ENCODE peak calls at places on chromosomes 3 and 15, in four cellular contexts. One of them, this sample, is unnamed.

GRCh38 chr3:107524214-107525100 is 1.7 kb downstream of the BBX start:
- DNase-seq in A549: no peak
- DNase-seq in prostate gland: peak; percentile 69
- DNase-seq in lower lobe of right lung: peak; percentile 66
- DNase-seq in this sample: peak; percentile 61

GRCh38 chr3:176795897-176796296 is 401.4 kb downstream of the TBL1XR1 start:
- DNase-seq in A549: no peak
- DNase-seq in prostate gland: no peak
- DNase-seq in lower lobe of right lung: no peak
- DNase-seq in this sample: no peak

GRCh38 chr3:194472290-194472920 is 14.4 kb downstream of the ATP13A3 start:
- DNase-seq in A549: peak; percentile 25
- DNase-seq in prostate gland: peak; percentile 46
- DNase-seq in lower lobe of right lung: no peak
- DNase-seq in this sample: peak; percentile 82

GRCh38 chr3:55407426-55407820 is 79.7 kb downstream of the WNT5A start:
- DNase-seq in A549: no peak
- DNase-seq in prostate gland: no peak
- DNase-seq in lower lobe of right lung: no peak
- DNase-seq in this sample: no peak

GRCh38 chr15:65211157-65211982 is at the start of gene CILP:
- DNase-seq in A549: no peak
- DNase-seq in prostate gland: no peak
- DNase-seq in lower lobe of right lung: no peak
- DNase-seq in this sample: peak; percentile 71

GRCh38 chr3:21979706-21980105 is 228.7 kb upstream of the ZNF385D start:
- DNase-seq in A549: no peak
- DNase-seq in prostate gland: no peak
- DNase-seq in lower lobe of right lung: no peak
- DNase-seq in this sample: no peak

GRCh38 chr3:106848099-106848498 is 529.1 kb upstream of the CCDC54 start:
- DNase-seq in A549: no peak
- DNase-seq in prostate gland: no peak
- DNase-seq in lower lobe of right lung: no peak
- DNase-seq in this sample: no peak

GRCh38 chr3:105788548-105789036 is 80.2 kb downstream of the CBLB start:
- DNase-seq in A549: no peak
- DNase-seq in prostate gland: no peak
- DNase-seq in lower lobe of right lung: no peak
- DNase-seq in this sample: no peak

GRCh38 chr3:47646362-47646761 is 67.7 kb upstream of the CSPG5 start:
- DNase-seq in A549: no peak
- DNase-seq in prostate gland: no peak
- DNase-seq in lower lobe of right lung: no peak
- DNase-seq in this sample: peak; percentile 30

GRCh38 chr3:12436514-12437222 is 47.6 kb upstream of the TSEN2 start:
- DNase-seq in A549: no peak
- DNase-seq in prostate gland: no peak
- DNase-seq in lower lobe of right lung: no peak
- DNase-seq in this sample: peak; percentile 79

GRCh38 chr15:63729115-63729884 is 104.4 kb downstream of the HERC1 start:
- DNase-seq in A549: no peak
- DNase-seq in prostate gland: no peak
- DNase-seq in lower lobe of right lung: no peak
- DNase-seq in this sample: no peak

GRCh38 chr3:113707835-113708234 is 11.4 kb upstream of the USF3 start:
- DNase-seq in A549: no peak
- DNase-seq in prostate gland: no peak
- DNase-seq in lower lobe of right lung: no peak
- DNase-seq in this sample: no peak

GRCh38 chr3:127749787-127750225 is 72.5 kb downstream of the MGLL start:
- DNase-seq in A549: no peak
- DNase-seq in prostate gland: no peak
- DNase-seq in lower lobe of right lung: no peak
- DNase-seq in this sample: no peak

GRCh38 chr3:43786102-43786952 is 95.6 kb downstream of the ABHD5 start:
- DNase-seq in A549: no peak
- DNase-seq in prostate gland: no peak
- DNase-seq in lower lobe of right lung: no peak
- DNase-seq in this sample: no peak

GRCh38 chr3:197050511-197050910 is 20.9 kb upstream of the MELTF start:
- DNase-seq in A549: no peak
- DNase-seq in prostate gland: no peak
- DNase-seq in lower lobe of right lung: no peak
- DNase-seq in this sample: no peak

GRCh38 chr3:48428088-48428862 is 1.6 kb downstream of the PLXNB1 start:
- DNase-seq in A549: peak; percentile 80
- DNase-seq in prostate gland: no peak
- DNase-seq in lower lobe of right lung: peak; percentile 53
- DNase-seq in this sample: no peak

GRCh38 chr15:44729394-44729913 is 6.9 kb upstream of the TRIM69 start:
- DNase-seq in A549: no peak
- DNase-seq in prostate gland: peak; percentile 35
- DNase-seq in lower lobe of right lung: peak; percentile 53
- DNase-seq in this sample: no peak

GRCh38 chr15:35980719-35981118 is 434.8 kb upstream of the DPH6 start:
- DNase-seq in A549: no peak
- DNase-seq in prostate gland: no peak
- DNase-seq in lower lobe of right lung: no peak
- DNase-seq in this sample: no peak

GRCh38 chr3:44509393-44509921 is 32.0 kb upstream of the ZNF445 start:
- DNase-seq in A549: peak; percentile 3
- DNase-seq in prostate gland: no peak
- DNase-seq in lower lobe of right lung: no peak
- DNase-seq in this sample: peak; percentile 7

GRCh38 chr15:66400351-66400774 is 13.7 kb downstream of the MAP2K1 start:
- DNase-seq in A549: no peak
- DNase-seq in prostate gland: no peak
- DNase-seq in lower lobe of right lung: no peak
- DNase-seq in this sample: no peak

GRCh38 chr3:141326123-141326522 is 42.2 kb upstream of the ZBTB38 start:
- DNase-seq in A549: no peak
- DNase-seq in prostate gland: no peak
- DNase-seq in lower lobe of right lung: no peak
- DNase-seq in this sample: no peak

GRCh38 chr3:150022406-150023238 is 51.9 kb upstream of the PFN2 start:
- DNase-seq in A549: no peak
- DNase-seq in prostate gland: no peak
- DNase-seq in lower lobe of right lung: no peak
- DNase-seq in this sample: peak; percentile 40
- TF ChIP-seq CTCF in A549: no peak
- TF ChIP-seq CTCF in prostate gland: no peak
- TF ChIP-seq CTCF in lower lobe of right lung: no peak
- TF ChIP-seq CTCF in this sample: no peak

GRCh38 chr3:52453496-52454234 is at the start of gene TNNC1:
- DNase-seq in A549: no peak
- DNase-seq in prostate gland: no peak
- DNase-seq in lower lobe of right lung: peak; percentile 76
- DNase-seq in this sample: peak; percentile 90
- H3K4me3 ChIP-seq in A549: peak within 1 kb of the TSS; percentile 66
- H3K4me3 ChIP-seq in prostate gland: no peak within 1 kb of the TSS
- H3K4me3 ChIP-seq in lower lobe of right lung: peak within 1 kb of the TSS; percentile 74
- H3K4me3 ChIP-seq in this sample: peak within 1 kb of the TSS; percentile 59

GRCh38 chr15:39267685-39268084 is 313.2 kb upstream of the THBS1 start:
- DNase-seq in A549: no peak
- DNase-seq in prostate gland: no peak
- DNase-seq in lower lobe of right lung: no peak
- DNase-seq in this sample: no peak
- H3K4me1 ChIP-seq in A549: peaks cover 30% of the 10 kb centered on the region
- H3K4me1 ChIP-seq in prostate gland: no peaks in the 10 kb centered on the region
- H3K4me1 ChIP-seq in lower lobe of right lung: no peaks in the 10 kb centered on the region
- H3K4me1 ChIP-seq in this sample: peaks cover 4% of the 10 kb centered on the region

DNA sequence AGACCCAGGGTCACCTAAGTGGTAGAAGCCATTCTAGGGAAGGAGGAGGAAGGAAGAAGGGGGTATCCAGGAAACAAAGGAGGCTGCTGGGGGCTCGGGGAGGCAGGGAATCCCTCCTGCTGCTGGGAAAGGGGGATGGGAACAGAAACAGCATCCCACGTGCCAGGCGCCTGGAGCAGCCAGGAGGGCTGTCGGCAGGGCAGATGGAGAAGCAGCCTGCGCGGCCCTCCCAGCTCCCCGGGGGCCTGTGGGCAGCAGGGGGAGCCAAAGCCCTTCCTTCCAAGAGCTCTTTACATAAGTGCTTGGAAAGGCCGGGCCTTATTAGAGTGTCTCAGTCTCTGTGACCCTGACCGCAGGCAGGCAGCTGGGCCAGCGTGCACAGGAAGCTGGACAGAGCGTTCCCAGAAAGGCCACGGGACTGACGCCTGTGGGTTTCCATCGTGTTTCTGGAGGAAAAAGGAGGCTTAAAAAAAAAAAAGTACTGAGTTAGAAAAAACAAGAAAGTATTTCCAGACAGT is 24.8 kb downstream of the LOXL1 start:
- DNase-seq in A549: peak; percentile 80
- DNase-seq in prostate gland: peak; percentile 59
- DNase-seq in lower lobe of right lung: peak; percentile 91
- DNase-seq in this sample: peak; percentile 99
- TF ChIP-seq CTCF in A549: peak; percentile 58
- TF ChIP-seq CTCF in prostate gland: peak; percentile 75
- TF ChIP-seq CTCF in lower lobe of right lung: peak; percentile 87
- TF ChIP-seq CTCF in this sample: peak; percentile 84

DNA sequence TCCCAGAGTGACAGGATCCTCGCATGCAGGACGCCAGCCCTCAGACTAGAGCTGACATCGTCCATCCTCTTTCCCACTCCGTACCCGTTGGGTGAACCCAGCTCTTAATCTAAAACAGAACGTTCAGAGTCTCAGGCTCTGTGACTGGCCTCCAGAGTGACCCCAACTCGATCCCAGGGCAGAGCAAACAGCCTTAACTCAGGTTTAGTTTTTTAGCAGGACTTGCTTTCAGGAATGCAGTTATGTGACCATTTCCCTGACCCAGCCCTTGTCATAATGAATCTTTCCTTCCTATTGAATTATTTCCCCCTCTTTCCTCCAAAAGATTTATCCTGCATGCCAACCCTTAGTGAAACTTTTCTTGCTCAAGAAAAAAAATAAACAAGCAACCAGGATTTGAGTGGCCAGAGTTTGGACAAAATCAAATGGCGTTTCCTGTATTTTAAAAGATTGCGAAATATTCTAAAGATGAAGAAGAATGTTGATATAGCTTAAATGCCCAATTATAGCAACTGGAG is 47.8 kb upstream of the RARB start:
- DNase-seq in A549: no peak
- DNase-seq in prostate gland: no peak
- DNase-seq in lower lobe of right lung: no peak
- DNase-seq in this sample: no peak
- H3K4me3 ChIP-seq in A549: no peak overlapping the region
- H3K4me3 ChIP-seq in prostate gland: no peak overlapping the region
- H3K4me3 ChIP-seq in lower lobe of right lung: no peak overlapping the region
- H3K4me3 ChIP-seq in this sample: no peak overlapping the region

DNA sequence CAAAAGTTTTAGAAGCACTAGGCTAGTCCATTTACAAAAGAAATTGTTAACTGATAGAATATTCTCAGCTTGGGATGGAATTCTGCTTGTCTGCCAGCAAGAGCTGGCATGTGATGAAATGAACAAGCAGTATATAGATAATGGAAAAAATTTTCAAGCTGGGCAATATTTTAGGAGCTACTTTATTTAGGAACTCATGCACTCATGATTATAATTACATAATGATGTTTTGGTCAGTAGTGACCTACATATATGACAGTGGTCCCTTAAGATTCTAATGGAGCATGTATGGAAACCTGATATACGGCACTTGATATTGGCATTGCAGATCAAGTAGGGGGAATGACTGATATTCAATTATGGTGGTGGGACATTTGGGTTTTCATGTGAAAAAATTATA is 6.1 kb downstream of the EAF1 start:
- DNase-seq in A549: no peak
- DNase-seq in prostate gland: no peak
- DNase-seq in lower lobe of right lung: no peak
- DNase-seq in this sample: no peak
- H3K4me1 ChIP-seq in A549: peaks cover 13% of the 10 kb centered on the region
- H3K4me1 ChIP-seq in prostate gland: peaks cover 7% of the 10 kb centered on the region
- H3K4me1 ChIP-seq in lower lobe of right lung: peaks cover 18% of the 10 kb centered on the region
- H3K4me1 ChIP-seq in this sample: peaks cover 3% of the 10 kb centered on the region

DNA sequence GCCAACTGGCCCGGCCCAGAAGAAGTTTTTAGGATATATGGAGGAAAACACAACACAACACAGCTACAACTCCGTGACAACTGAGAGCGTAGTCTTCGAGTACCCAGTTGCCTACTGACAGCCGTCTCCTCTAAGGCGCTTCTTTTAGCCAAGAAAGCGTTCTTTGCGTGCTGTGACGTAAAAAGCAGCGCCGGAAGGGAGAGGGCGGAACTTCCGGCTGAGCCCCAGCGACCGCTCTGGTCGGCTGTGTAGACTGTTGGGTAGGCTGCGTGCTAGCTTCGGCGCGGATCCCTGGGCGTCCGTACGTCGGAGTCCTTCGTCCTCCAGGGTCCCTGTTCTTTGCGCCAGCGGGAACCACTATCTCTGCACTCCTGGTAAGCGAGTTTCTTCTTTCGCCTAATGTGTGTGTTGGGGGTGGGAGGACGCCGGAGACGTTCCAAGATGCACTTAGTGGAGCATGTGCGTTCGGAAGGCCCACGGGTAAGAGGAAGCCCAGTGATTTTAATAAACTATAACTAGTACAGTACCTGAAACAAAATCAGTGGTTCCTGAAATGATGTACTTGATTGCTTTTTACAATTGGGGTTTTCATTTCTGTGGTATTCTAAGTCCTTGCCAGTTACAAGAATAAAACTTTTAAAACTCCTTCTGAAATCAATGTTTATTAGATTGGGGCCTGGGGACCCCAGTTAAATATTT is at the start of gene TRMT10C:
- DNase-seq in A549: peak; percentile 90
- DNase-seq in prostate gland: peak; percentile 86
- DNase-seq in lower lobe of right lung: peak; percentile 93
- DNase-seq in this sample: peak; percentile 93
- TF ChIP-seq CTCF in A549: no peak
- TF ChIP-seq CTCF in prostate gland: no peak
- TF ChIP-seq CTCF in lower lobe of right lung: no peak
- TF ChIP-seq CTCF in this sample: no peak

DNA sequence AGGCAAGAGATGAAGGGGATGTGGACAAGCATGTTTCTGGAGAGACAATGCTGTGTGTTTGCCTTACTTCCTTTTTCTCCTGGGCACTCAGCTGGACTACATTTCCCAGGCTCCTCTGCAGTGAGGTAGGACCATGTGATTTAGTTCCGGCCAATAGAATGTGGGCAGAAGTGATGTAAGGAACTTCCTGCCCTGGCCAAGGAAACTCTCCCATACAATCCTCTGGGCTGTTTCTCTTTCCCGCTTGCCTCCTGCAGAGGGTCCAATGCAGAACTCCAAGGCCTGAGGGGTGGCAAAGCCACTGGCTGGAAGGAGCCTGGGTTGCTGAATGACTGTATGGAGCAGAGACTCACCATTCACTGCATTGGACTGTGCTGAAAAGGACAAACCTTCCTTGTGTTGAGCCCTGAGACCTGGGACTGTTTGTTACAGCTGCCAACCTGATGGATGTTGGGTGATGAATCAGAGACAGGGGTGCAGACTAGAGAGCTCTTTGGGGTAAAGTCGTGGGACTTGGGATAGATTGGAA is 82.7 kb upstream of the SLC6A6 start:
- DNase-seq in A549: peak; percentile 89
- DNase-seq in prostate gland: no peak
- DNase-seq in lower lobe of right lung: no peak
- DNase-seq in this sample: peak; percentile 83
- H3K4me3 ChIP-seq in A549: no peak overlapping the region
- H3K4me3 ChIP-seq in prostate gland: no peak overlapping the region
- H3K4me3 ChIP-seq in lower lobe of right lung: no peak overlapping the region
- H3K4me3 ChIP-seq in this sample: no peak overlapping the region

GRCh38 chr15:31321418-31321817 is 5.2 kb upstream of the KLF13 start:
- DNase-seq in A549: no peak
- DNase-seq in prostate gland: no peak
- DNase-seq in lower lobe of right lung: no peak
- DNase-seq in this sample: no peak
- H3K4me1 ChIP-seq in A549: peaks cover 8% of the 10 kb centered on the region
- H3K4me1 ChIP-seq in prostate gland: peaks cover 3% of the 10 kb centered on the region
- H3K4me1 ChIP-seq in lower lobe of right lung: peaks cover 20% of the 10 kb centered on the region
- H3K4me1 ChIP-seq in this sample: peaks cover 6% of the 10 kb centered on the region

This sample was measured in cardiac muscle cell.